ENCODE peak calls at places on chromosomes 3 and 15, in ten cellular contexts. M, X, C, A, W, J, S, Y, T and F are unnamed samples.

GRCh38 chr3:191301017-191301416 is 28.2 kb upstream of the CCDC50 start:
- DNase-seq in A (no peak), Y (no peak), M (no peak), C (no peak), J (no peak), X (no peak), W (no peak), T (no peak), S (no peak), F (no peak)

GRCh38 chr3:188416041-188416440 is 262.1 kb downstream of the LPP start:
- DNase-seq in M (no peak), A (no peak), T (no peak), J (no peak), W (no peak), S (no peak), Y (no peak), X (no peak), C (no peak), F (no peak)

GRCh38 chr15:56719774-56720555 is 13.3 kb downstream of the ZNF280D start:
- DNase-seq in T (no peak), Y (no peak), S (no peak), J (no peak), W (no peak), A (no peak), M (no peak), X (no peak), C (no peak), F (no peak)

GRCh38 chr3:38837358-38837757 is 21.3 kb upstream of the SCN10A start:
- DNase-seq in M (no peak), C (no peak), S (no peak), T (no peak), Y (no peak), A (no peak), X (no peak), W (no peak), J (no peak), F (no peak)

GRCh38 chr3:47394140-47394855 is 13.5 kb downstream of the PTPN23 start:
- DNase-seq in J (peak; percentile 66), T (no peak), X (no peak), C (no peak), S (no peak), A (no peak), W (no peak), M (peak; percentile 34), Y (no peak), F (no peak)

GRCh38 chr3:156781310-156782230 is 44.6 kb upstream of the LEKR1 start:
- DNase-seq in J (peak; percentile 85), Y (no peak), W (no peak), C (no peak), T (no peak), S (no peak), A (no peak), M (no peak), X (no peak), F (no peak)

GRCh38 chr3:49019941-49020334 is 1.6 kb upstream of the DALRD3 start:
- DNase-seq in M (no peak), A (peak; percentile 78), W (no peak), Y (no peak), J (peak; percentile 49), C (no peak), T (no peak), X (no peak), S (peak; percentile 52), F (no peak)

GRCh38 chr15:50137330-50137761 is 18.3 kb upstream of the ATP8B4 start:
- DNase-seq in S (no peak), C (peak; percentile 79), J (peak; percentile 96), T (no peak), A (no peak), Y (no peak), M (no peak), W (no peak), X (no peak), F (no peak)

GRCh38 chr15:87219650-87220615 is 1036.6 kb downstream of the NTRK3 start:
- DNase-seq in Y (no peak), J (peak; percentile 56), S (no peak), M (peak; percentile 51), C (no peak), T (no peak), W (no peak), X (no peak), A (no peak), F (no peak)

GRCh38 chr3:184335291-184335660 is 2.1 kb upstream of the FAM131A start:
- DNase-seq in A (no peak), Y (peak; percentile 19), T (no peak), X (no peak), M (no peak), J (no peak), W (no peak), C (no peak), S (peak; percentile 46), F (no peak)

GRCh38 chr15:66894363-66894762 is 171.0 kb upstream of the SMAD3 start:
- DNase-seq in X (no peak), A (no peak), M (no peak), W (no peak), Y (no peak), S (no peak), C (no peak), T (no peak), J (peak; percentile 23), F (no peak)

GRCh38 chr3:36540898-36541518 is 160.7 kb downstream of the STAC start:
- DNase-seq in T (no peak), J (peak; percentile 71), A (no peak), W (no peak), M (no peak), S (no peak), C (no peak), X (no peak), Y (no peak), F (peak; percentile 25)

GRCh38 chr15:78651930-78652655 is 11.1 kb upstream of the CHRNB4 start:
- DNase-seq in W (no peak), Y (no peak), A (peak; percentile 47), T (no peak), M (no peak), X (no peak), J (no peak), C (no peak), S (no peak), F (no peak)

DNA sequence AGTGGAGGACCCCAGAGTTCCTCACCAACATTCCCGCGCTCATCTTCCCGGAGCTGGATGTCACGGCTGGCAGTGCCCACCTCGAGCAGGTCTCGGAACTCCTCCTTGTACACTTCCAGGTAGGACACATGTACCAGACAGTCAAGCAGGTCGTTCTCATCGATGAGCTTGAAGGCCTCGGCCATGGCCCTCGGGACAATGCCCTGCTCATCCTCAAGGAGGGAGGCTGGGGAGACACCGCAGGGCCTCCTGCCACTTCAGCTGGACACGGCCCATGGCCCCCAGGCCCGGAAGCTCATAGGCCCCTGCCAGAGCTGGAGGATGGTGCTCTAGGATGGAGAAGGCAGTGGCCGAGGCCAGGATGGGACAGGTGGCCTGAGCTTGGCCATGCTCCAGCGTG is 5.6 kb downstream of the KIF7 start:
- DNase-seq in Y (no peak), M (no peak), S (no peak), A (no peak), C (no peak), J (no peak), W (peak; percentile 11), X (no peak), T (no peak), F (no peak)
- TF ChIP-seq CTCF in Y (no peak), M (no peak), S (no peak), A (no peak), C (no peak), J (no peak), W (no peak), X (no peak), T (no peak), F (no peak)

GRCh38 chr3:149448331-149448831 is 26.1 kb upstream of the TM4SF4 start:
- DNase-seq in J (peak; percentile 68), T (no peak), A (no peak), M (peak; percentile 78), W (no peak), X (no peak), C (no peak), S (no peak), Y (no peak), F (no peak)
- H3K4me3 ChIP-seq in J (no peak overlapping the region), T (no peak overlapping the region), A (no peak overlapping the region), M (no peak overlapping the region), W (no peak overlapping the region), X (no peak overlapping the region), C (no peak overlapping the region), S (no peak overlapping the region), Y (no peak overlapping the region), F (no peak overlapping the region)

GRCh38 chr3:66073464-66074141 is 34.9 kb upstream of the MAGI1 start:
- DNase-seq in A (no peak), S (no peak), J (no peak), C (no peak), T (no peak), W (no peak), M (peak; percentile 46), X (no peak), Y (no peak), F (no peak)
- TF ChIP-seq CTCF in A (no peak), S (no peak), J (no peak), C (no peak), T (no peak), W (no peak), M (no peak), X (no peak), Y (no peak), F (no peak)

DNA sequence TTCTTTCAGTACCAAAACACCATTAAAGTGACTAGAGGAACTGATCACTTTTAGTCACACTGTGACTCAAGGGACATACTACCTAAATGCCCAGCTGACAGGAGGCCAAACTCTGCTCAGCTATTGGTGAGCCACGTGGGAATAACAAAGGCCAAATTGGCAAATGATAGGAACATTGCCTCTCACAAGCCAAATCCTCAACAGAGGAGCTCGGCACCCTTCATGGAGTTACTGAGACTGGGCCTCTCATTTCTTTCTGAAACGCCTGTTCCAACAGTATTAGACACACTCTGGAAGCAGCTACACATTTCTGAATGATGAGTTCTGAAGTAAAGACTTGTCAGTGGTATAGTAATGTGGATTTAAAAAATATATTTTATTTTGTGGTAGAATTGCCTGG is 166.0 kb upstream of the COL8A1 start:
- DNase-seq in Y (no peak), S (no peak), T (no peak), W (no peak), C (no peak), X (no peak), A (no peak), J (no peak), M (no peak), F (no peak)
- H3K4me3 ChIP-seq in Y (no peak overlapping the region), S (no peak overlapping the region), T (no peak overlapping the region), W (no peak overlapping the region), C (no peak overlapping the region), X (no peak overlapping the region), A (no peak overlapping the region), J (no peak overlapping the region), M (no peak overlapping the region), F (no peak overlapping the region)